ENCODE peak calls at places on chromosomes 3 and 15, in eight cellular contexts. E, F, X, T, G, V, B and U are unnamed samples. For H3K4me1, the result is how much of the 10 kb centered on the place peaks cover.

GRCh38 chr3:24520941-24521305 is 26.3 kb upstream of the THRB start:
- DNase-seq in F (no peak), G (no peak), B (no peak), E (no peak), T (no peak), V (no peak), X (no peak), U (no peak)

GRCh38 chr15:65094294-65094995 is 17.9 kb downstream of the KBTBD13 start:
- DNase-seq in T (no peak), G (no peak), F (no peak), X (peak), B (no peak), V (no peak), E (no peak), U (no peak)

GRCh38 chr15:67109141-67110034 is 44.0 kb downstream of the SMAD3 start:
- DNase-seq in B (no peak), T (peak), F (no peak), E (peak), G (no peak), X (peak), V (no peak), U (no peak)

GRCh38 chr15:98442901-98443300 is 205.4 kb upstream of the IGF1R start:
- DNase-seq in T (no peak), X (no peak), B (no peak), V (no peak), E (no peak), G (no peak), F (no peak), U (no peak)

GRCh38 chr15:63514533-63514943 is 10.1 kb downstream of the USP3 start:
- DNase-seq in F (peak), E (peak), G (no peak), V (no peak), T (peak), X (no peak), B (no peak), U (no peak)

GRCh38 chr3:67654832-67655152 is 380 bp upstream of the SUCLG2 start:
- DNase-seq in T (no peak), F (no peak), X (no peak), B (no peak), V (no peak), G (peak), E (no peak), U (no peak)

GRCh38 chr3:187041362-187042061 is 97.8 kb downstream of the RPL39L start:
- DNase-seq in B (no peak), F (no peak), V (peak), T (no peak), E (no peak), X (no peak), G (peak), U (peak)

GRCh38 chr3:116318370-116318769 is 126.9 kb downstream of the LSAMP start:
- DNase-seq in B (peak), V (no peak), G (no peak), E (no peak), X (no peak), T (no peak), F (no peak), U (no peak)

GRCh38 chr3:108239082-108239481 is 16.9 kb upstream of the IFT57 start:
- DNase-seq in F (no peak), T (no peak), E (no peak), V (no peak), G (no peak), X (no peak), B (no peak), U (no peak)

GRCh38 chr3:123353852-123354238 is 95.0 kb downstream of the ADCY5 start:
- DNase-seq in B (no peak), T (no peak), X (no peak), E (no peak), F (no peak), G (no peak), V (no peak), U (no peak)

GRCh38 chr3:123361019-123361418 is 87.9 kb downstream of the ADCY5 start:
- DNase-seq in F (no peak), B (no peak), T (no peak), X (no peak), E (no peak), G (no peak), V (no peak), U (no peak)

GRCh38 chr3:123352134-123352554 is 96.7 kb downstream of the ADCY5 start:
- DNase-seq in B (no peak), G (no peak), V (no peak), T (no peak), F (no peak), E (no peak), X (peak), U (no peak)

GRCh38 chr3:123353227-123353851 is 95.6 kb downstream of the ADCY5 start:
- DNase-seq in B (no peak), V (no peak), T (no peak), F (no peak), G (no peak), E (no peak), X (peak), U (no peak)

DNA sequence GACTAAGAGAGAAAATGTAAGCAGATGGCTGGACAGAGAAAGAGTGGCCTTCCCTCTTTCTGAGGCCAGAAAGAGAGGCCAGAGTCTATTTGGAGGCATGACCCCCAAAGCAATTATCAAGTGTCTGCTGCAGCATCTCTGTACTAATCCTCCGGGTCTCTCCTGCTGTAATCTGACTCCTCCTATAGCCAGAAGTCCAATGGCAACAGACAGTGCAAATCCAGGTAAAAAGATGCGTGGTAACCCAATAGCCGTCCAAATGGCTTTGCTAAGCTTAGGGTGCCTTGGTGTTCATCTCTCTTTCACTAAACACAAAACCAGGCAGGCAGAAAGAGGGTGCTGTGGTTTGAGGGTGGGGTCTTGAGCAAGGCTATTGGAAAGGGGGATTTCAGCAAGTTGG is 91.6 kb downstream of the ADCY5 start:
- DNase-seq in G (no peak), X (peak), V (no peak), T (no peak), F (no peak), E (no peak), B (no peak), U (no peak)
- H3K4me1 ChIP-seq in G (under half), X (under half), V (under half), T (under half), F (under half), E (under half), B (under half), U (under half)

GRCh38 chr3:171333784-171334464 is 126.3 kb downstream of the TNIK start:
- DNase-seq in X (no peak), T (no peak), B (no peak), V (no peak), F (no peak), G (no peak), E (no peak), U (no peak)

GRCh38 chr3:171339606-171340005 is 120.6 kb downstream of the TNIK start:
- DNase-seq in V (no peak), B (no peak), G (no peak), T (no peak), F (no peak), X (no peak), E (no peak), U (no peak)

GRCh38 chr3:171330936-171331335 is 129.3 kb downstream of the TNIK start:
- DNase-seq in E (no peak), F (no peak), G (no peak), T (no peak), B (no peak), V (no peak), X (no peak), U (no peak)

GRCh38 chr3:171334465-171334811 is 125.8 kb downstream of the TNIK start:
- DNase-seq in B (no peak), X (no peak), G (no peak), E (peak), F (no peak), V (no peak), T (no peak), U (no peak)

GRCh38 chr3:171335559-171335958 is 124.6 kb downstream of the TNIK start:
- DNase-seq in E (no peak), F (no peak), B (no peak), T (no peak), V (no peak), X (no peak), G (no peak), U (no peak)
- H3K27ac ChIP-seq in E (no peak), F (no peak), B (no peak), T (no peak), V (no peak), X (no peak), G (no peak), U (no peak)

GRCh38 chr3:7385635-7386034 is 524.7 kb downstream of the GRM7 start:
- DNase-seq in E (no peak), T (no peak), V (no peak), B (no peak), X (no peak), G (no peak), F (no peak), U (no peak)
- H3K4me3 ChIP-seq in E (no peak), T (no peak), V (no peak), B (no peak), X (no peak), G (no peak), F (no peak), U (no peak)

DNA sequence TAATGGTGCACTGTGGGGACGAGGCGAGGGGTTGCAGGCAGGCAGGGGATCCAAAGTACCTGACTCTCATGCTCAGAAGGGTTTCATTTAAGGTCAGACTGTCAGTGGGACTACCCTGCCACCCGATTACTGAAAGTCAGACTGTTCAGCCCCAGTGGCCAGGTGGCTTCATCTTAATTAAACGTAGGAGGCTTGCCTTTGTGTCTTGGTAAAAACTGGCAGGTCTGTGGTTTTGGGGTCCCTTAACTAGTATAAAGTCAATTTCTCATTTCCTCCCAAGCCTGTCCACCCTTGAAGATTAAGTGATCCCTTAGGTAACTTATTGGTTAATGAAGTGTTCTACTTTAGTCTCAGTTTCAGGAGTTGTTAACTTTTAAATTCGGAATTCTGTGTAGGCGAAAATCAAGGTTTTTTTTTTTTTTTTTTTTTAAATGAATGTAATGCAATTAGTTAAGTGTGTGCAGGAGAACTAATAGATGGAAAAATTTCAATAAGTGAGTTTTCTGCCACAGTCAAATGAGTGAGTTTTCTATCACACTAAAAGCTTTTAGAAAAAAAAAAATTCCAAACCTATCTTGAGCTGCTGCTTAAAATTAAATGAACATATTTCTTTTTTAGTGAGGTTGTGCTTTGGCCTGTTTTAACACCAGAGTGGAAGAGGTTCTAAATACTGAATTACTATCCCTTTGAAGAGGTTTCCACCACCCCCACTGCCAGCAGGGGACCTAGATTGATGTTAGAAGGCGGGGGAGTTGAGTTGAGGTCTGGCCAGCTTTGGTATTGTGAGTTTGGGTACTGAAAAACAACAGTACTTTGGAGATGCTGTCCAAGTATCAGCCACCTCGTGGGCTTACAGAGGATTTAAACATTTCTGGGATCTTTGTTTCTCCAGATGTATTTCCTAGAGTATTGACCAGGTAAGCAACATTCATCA is 15.2 kb downstream of the ITPR1 start:
- DNase-seq in G (no peak), B (peak), V (no peak), T (no peak), X (no peak), F (no peak), E (no peak), U (no peak)
- H3K4me1 ChIP-seq in G (under half), B (under half), V (under half), T (under half), X (under half), F (under half), E (under half), U (under half)

GRCh38 chr3:188633206-188633605 is 479.2 kb downstream of the LPP start:
- DNase-seq in E (no peak), F (no peak), X (no peak), T (no peak), G (no peak), V (no peak), B (no peak), U (no peak)

GRCh38 chr3:188635258-188636038 is 481.5 kb downstream of the LPP start:
- DNase-seq in T (no peak), G (no peak), F (no peak), V (no peak), B (no peak), X (no peak), E (no peak), U (no peak)

GRCh38 chr3:188631291-188632010 is 477.5 kb downstream of the LPP start:
- DNase-seq in T (no peak), F (peak), B (no peak), V (no peak), G (no peak), X (no peak), E (peak), U (no peak)

DNA sequence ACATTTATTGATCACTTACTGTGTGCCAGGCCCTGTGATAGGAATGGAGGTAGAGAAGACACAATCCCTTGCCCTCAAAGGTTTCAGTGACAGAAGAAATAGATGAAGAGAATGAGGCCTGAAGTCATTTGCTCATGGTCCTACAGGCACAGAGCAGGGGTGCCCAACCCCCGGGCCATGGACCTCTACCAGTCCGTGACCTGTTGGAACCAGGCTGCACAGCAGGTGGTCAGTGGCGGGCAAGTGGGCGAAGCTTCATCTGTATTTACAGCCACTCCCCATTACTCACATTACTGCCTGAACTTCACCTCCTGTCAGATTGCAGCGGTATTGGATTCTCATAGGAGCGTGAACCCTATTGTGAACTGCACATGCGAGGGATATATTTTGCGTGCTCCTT is 480.3 kb downstream of the LPP start:
- DNase-seq in X (no peak), E (no peak), F (no peak), V (no peak), T (no peak), B (no peak), G (no peak), U (no peak)
- H3K27ac ChIP-seq in X (no peak), E (no peak), F (no peak), V (no peak), T (no peak), B (no peak), G (no peak), U (no peak)

DNA sequence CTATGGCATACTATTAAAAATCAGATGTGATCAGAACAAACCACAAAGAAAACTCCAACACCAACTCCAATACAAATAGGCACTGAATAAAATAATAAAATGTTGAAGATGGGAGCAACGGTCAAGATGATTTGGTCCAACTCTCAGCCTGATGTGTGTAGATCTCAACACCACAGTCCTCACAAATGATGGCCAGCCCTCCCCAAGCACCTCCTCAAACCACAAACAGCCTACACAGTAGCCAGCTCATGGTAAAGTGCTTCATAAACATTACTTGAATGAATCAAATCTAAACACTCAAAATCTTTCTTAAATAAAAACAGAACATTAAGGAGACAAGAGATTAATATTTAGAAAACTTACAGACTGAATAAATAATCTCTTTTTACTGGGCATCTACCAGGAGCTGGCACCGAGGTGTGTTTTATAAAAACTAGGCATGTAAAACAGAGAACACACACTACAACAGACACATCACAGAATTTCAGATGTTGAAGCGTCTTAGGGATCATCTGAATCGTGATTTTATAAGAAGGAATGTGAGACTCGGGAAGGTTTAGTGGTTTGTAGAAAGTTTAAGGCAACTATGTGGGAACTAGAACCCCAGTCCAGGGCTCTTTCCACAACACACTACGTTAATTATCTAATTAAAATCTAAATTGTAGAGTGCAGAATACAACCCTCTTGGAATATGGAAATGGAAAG is 102.4 kb downstream of the MYLK start:
- DNase-seq in T (no peak), E (no peak), G (no peak), B (no peak), X (no peak), V (no peak), F (no peak), U (no peak)
- H3K4me3 ChIP-seq in T (no peak), E (no peak), G (no peak), B (no peak), X (no peak), V (no peak), F (no peak), U (no peak)

GRCh38 chr3:51800758-51801140 is 21.7 kb upstream of the IQCF6 start:
- DNase-seq in X (no peak), T (no peak), F (no peak), E (no peak), V (no peak), B (no peak), G (no peak), U (no peak)
- H3K4me1 ChIP-seq in X (under half), T (under half), F (under half), E (under half), V (under half), B (under half), G (under half), U (under half)

DNA sequence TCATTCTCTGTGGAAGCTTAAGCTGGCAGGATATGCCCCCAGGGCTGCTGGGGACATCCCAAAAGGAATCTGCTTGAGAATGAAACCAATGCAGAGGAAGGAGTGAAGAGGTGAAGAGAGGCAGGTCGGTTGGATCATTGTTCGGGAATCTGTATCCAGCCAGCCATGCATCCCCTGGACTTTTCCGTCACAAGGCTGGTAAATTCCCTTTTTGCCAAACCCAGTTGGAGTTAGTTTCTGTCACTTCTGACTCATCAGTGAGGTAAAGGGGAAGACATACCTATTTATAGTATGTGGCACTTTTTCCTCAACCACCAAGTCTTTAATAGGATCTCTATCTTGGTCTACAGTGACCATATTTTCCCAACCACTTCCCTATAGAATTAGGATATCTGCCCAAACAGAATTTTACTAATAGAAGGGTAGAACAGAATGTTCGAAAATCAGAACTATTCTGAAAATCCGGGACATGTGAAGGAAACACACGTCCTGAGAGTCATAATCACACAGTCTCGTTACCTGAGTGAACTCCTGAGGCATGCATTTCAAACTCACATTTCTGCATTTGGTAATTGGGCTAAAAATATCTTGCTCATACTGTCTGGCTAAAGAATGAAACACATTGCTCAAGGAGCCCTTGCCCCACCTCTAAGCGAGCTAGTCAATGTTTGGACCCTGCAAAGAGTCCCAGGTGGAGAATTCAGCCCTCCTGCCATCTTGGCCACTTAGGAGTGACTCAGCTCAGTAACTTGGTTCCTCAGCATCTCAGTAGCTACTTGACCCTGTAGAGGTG is 289.7 kb upstream of the ADAMTS9 start:
- DNase-seq in F (no peak), B (no peak), G (no peak), V (no peak), X (no peak), E (no peak), T (no peak), U (no peak)
- H3K27ac ChIP-seq in F (no peak), B (no peak), G (no peak), V (no peak), X (no peak), E (no peak), T (no peak), U (no peak)

DNA sequence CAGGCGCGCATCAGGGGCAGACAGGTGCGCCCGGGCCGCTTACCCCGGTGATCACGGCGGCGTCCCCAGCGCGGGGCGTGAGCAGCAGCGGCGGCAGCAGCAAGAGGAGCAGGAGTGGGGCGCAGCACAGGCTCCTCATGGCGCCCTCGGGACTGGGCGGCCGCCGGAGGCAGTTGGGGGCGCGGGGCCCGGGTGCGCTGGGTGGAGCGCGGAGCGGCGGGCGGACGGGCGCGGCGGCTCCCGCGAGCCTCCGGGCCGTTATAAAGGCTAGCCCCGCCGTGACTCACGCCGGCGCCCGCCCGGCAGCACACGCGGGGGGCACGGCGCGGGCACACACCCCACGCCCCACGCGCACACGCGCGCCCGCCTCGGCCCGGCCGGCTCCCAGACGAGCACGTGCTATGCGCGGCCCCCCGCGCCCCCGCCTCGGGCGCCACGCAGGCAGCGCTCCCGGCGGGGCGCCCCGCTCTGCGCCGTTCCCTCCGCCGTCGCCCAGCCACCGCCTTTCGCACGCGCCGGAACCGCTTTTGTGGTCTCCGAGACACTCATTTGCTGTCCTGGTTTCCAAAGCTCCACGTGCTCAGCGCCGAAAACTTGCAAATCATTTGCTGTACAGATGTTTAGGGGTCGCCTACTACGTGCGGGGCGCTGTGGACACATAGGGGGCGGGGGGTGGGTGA is at the start of gene PROK2:
- DNase-seq in V (no peak), T (no peak), B (peak), X (no peak), E (no peak), F (no peak), G (peak), U (peak)
- H3K4me3 ChIP-seq in V (peak), T (no peak), B (peak), X (peak), E (peak), F (no peak), G (no peak), U (no peak)